ENCODE peak calls at places on chromosomes 13 and 19, in four cellular contexts. A is occipital lobe, N is activated B cell treated with CpG ODN at 0.5 μM for 24 hours, J is lung microvascular endothelial cell. M is an unnamed sample.

GRCh38 chr19:13827656-13828055 is 32.4 kb downstream of the ZSWIM4 start:
- DNase-seq in A (no peak), N (no peak), J (no peak), M (no peak)

GRCh38 chr13:99258210-99258860 is at the start of gene GPR18:
- DNase-seq in A (no peak), N (no peak), J (peak), M (no peak)

GRCh38 chr19:43778651-43779050 is 2.1 kb downstream of the KCNN4 start:
- DNase-seq in A (no peak), N (no peak), J (no peak), M (no peak)

GRCh38 chr13:21688056-21688455 is 17.2 kb downstream of the FGF9 start:
- DNase-seq in A (no peak), N (no peak), J (no peak), M (no peak)

GRCh38 chr13:85241045-85241444 is 558.2 kb downstream of the SLITRK6 start:
- DNase-seq in A (no peak), N (no peak), J (no peak), M (no peak)

GRCh38 chr19:18541258-18541991 is 1.9 kb downstream of the FKBP8 start:
- DNase-seq in A (peak), N (no peak), J (no peak), M (no peak)

GRCh38 chr13:63614874-63615612 is 2199.4 kb upstream of the PCDH20 start:
- DNase-seq in A (no peak), N (no peak), J (no peak), M (no peak)

GRCh38 chr19:43700368-43701015 is 15.4 kb upstream of the IRGC start:
- DNase-seq in A (peak), N (peak), J (peak), M (peak)

GRCh38 chr13:114152831-114153371 is 20.5 kb upstream of the RASA3 start:
- DNase-seq in A (no peak), N (no peak), J (peak), M (no peak)

GRCh38 chr19:1027953-1028902 is 1.8 kb downstream of the CNN2 start:
- DNase-seq in A (no peak), N (peak), J (peak), M (peak)

GRCh38 chr13:63774133-63774532 is 2358.5 kb upstream of the PCDH20 start:
- DNase-seq in A (no peak), N (no peak), J (no peak), M (no peak)

GRCh38 chr19:28435551-28436261 is 777.2 kb downstream of the UQCRFS1 start:
- DNase-seq in A (no peak), N (no peak), J (no peak), M (peak)

GRCh38 chr19:13058951-13059660 is 43.6 kb downstream of the LYL1 start:
- DNase-seq in A (no peak), N (no peak), J (no peak), M (no peak)

GRCh38 chr19:3458595-3459284 is 21.6 kb downstream of the SMIM24 start:
- DNase-seq in A (no peak), N (no peak), J (peak), M (peak)

GRCh38 chr19:33417751-33418150 is 44.2 kb downstream of the CEBPG start:
- DNase-seq in A (no peak), N (no peak), J (no peak), M (peak)

GRCh38 chr13:114090476-114090875 is 41.9 kb downstream of the RASA3 start:
- DNase-seq in A (no peak), N (no peak), J (no peak), M (no peak)

GRCh38 chr13:71754407-71754974 is 112.5 kb downstream of the DACH1 start:
- DNase-seq in A (no peak), N (no peak), J (no peak), M (peak)

GRCh38 chr13:32391101-32391620 is 36.8 kb downstream of the N4BP2L1 start:
- DNase-seq in A (no peak), N (no peak), J (no peak), M (no peak)

GRCh38 chr19:33558846-33559245 is 37.3 kb upstream of the PEPD start:
- DNase-seq in A (no peak), N (no peak), J (no peak), M (no peak)

GRCh38 chr13:35714588-35714987 is 238.1 kb upstream of the MAB21L1 start:
- DNase-seq in A (no peak), N (no peak), J (peak), M (peak)

GRCh38 chr19:7370546-7370945 is 21.8 kb downstream of the ARHGEF18 start:
- DNase-seq in A (no peak), N (no peak), J (no peak), M (no peak)

GRCh38 chr19:41945135-41945766 is 13.9 kb downstream of the RABAC1 start:
- DNase-seq in A (no peak), N (peak), J (no peak), M (peak)

GRCh38 chr13:98930014-98930625 is 47.7 kb downstream of the DOCK9 start:
- DNase-seq in A (no peak), N (no peak), J (no peak), M (no peak)

GRCh38 chr19:18529782-18530181 is 7.9 kb upstream of the ELL start:
- DNase-seq in A (no peak), N (no peak), J (no peak), M (no peak)

GRCh38 chr19:35090795-35091214 is 24.8 kb upstream of the FXYD3 start:
- DNase-seq in A (no peak), N (no peak), J (no peak), M (no peak)

GRCh38 chr19:558770-559439 is 13.5 kb upstream of the BSG start:
- DNase-seq in A (no peak), N (no peak), J (no peak), M (peak)

GRCh38 chr19:38617764-38618589 is at the start of gene MAP4K1:
- DNase-seq in A (no peak), N (peak), J (peak), M (peak)

GRCh38 chr13:49869514-49869913 is 66.6 kb downstream of the SPRYD7 start:
- DNase-seq in A (no peak), N (no peak), J (peak), M (no peak)

GRCh38 chr13:31044658-31045620 is 112.5 kb downstream of the TEX26 start:
- DNase-seq in A (no peak), N (no peak), J (no peak), M (no peak)

GRCh38 chr13:110485604-110486003 is 75.9 kb downstream of the RAB20 start:
- DNase-seq in A (no peak), N (no peak), J (no peak), M (no peak)

GRCh38 chr19:2616741-2617392 is 85.6 kb downstream of the GNG7 start:
- DNase-seq in A (no peak), N (no peak), J (peak), M (peak)

GRCh38 chr19:2524840-2525723 is 49.2 kb downstream of the GADD45B start:
- DNase-seq in A (peak), N (no peak), J (peak), M (peak)

GRCh38 chr13:20525144-20525600 is 485 bp downstream of the CRYL1 start:
- DNase-seq in A (peak), N (no peak), J (peak), M (peak)

GRCh38 chr13:50410921-50411712 is 395.9 kb downstream of the KCNRG start:
- DNase-seq in A (no peak), N (no peak), J (peak), M (peak)

GRCh38 chr13:33694546-33694945 is 123.4 kb upstream of the RFC3 start:
- DNase-seq in A (no peak), N (no peak), J (no peak), M (no peak)